ENCODE peak calls at places on chromosomes 7 and 10, in seven cellular contexts. N is CD8-positive, alpha-beta memory T cell; J is SJSA1; G is Caco-2; Z is sigmoid colon; M is ovary; I is iPS DF 6.9. W is an unnamed sample.

GRCh38 chr7:97732567-97733275 is 835 bp downstream of the TAC1 start:
- DNase-seq in G (no peak), I (peak), M (no peak), J (no peak), Z (no peak), N (no peak), W (no peak)

GRCh38 chr7:106812027-106812643 is 52.9 kb upstream of the PIK3CG start:
- DNase-seq in J (no peak), I (no peak), N (no peak), G (no peak), Z (no peak), M (no peak), W (no peak)

GRCh38 chr7:26181474-26182227 is 18.9 kb downstream of the HNRNPA2B1 start:
- DNase-seq in I (no peak), J (no peak), M (no peak), Z (no peak), G (no peak), N (no peak), W (no peak)

GRCh38 chr7:104328308-104328969 is at the start of gene LHFPL3:
- DNase-seq in J (no peak), I (no peak), M (no peak), N (no peak), G (no peak), Z (no peak), W (no peak)

GRCh38 chr7:43040461-43040860 is 72.0 kb upstream of the HECW1 start:
- DNase-seq in J (no peak), G (no peak), N (no peak), I (no peak), M (no peak), Z (no peak), W (no peak)

GRCh38 chr7:135800560-135800959 is 51.9 kb upstream of the FAM180A start:
- DNase-seq in I (peak), Z (no peak), N (no peak), M (no peak), J (no peak), G (no peak), W (no peak)

GRCh38 chr10:110782616-110783015 is 89.1 kb upstream of the PDCD4 start:
- DNase-seq in G (no peak), J (no peak), N (no peak), Z (no peak), I (no peak), M (no peak), W (no peak)

GRCh38 chr7:85167636-85168035 is 19.2 kb downstream of the SEMA3D start:
- DNase-seq in Z (no peak), J (no peak), N (no peak), G (no peak), I (no peak), M (no peak), W (no peak)

GRCh38 chr7:133675510-133676218 is 422.8 kb downstream of the EXOC4 start:
- DNase-seq in G (no peak), M (no peak), J (no peak), N (no peak), I (no peak), Z (no peak), W (no peak)

GRCh38 chr10:125694874-125695273 is 11.9 kb upstream of the TEX36 start:
- DNase-seq in M (no peak), Z (no peak), J (no peak), N (no peak), I (no peak), G (no peak), W (no peak)

GRCh38 chr7:3157541-3158287 is 114.0 kb upstream of the CARD11 start:
- DNase-seq in M (no peak), I (no peak), J (no peak), G (no peak), Z (peak), N (no peak), W (no peak)

GRCh38 chr7:152142976-152143665 is 117.6 kb downstream of the GALNT11 start:
- DNase-seq in I (no peak), Z (no peak), M (no peak), J (no peak), N (no peak), G (no peak), W (no peak)

GRCh38 chr7:75971961-75972763 is 22.2 kb downstream of the TMEM120A start:
- DNase-seq in Z (peak), M (no peak), J (no peak), I (no peak), N (no peak), G (peak), W (no peak)
- H3K4me3 ChIP-seq in Z (no peak), M (no peak), J (no peak), I (no peak), N (no peak), G (no peak), W (no peak)

GRCh38 chr10:101222683-101223273 is 6.5 kb downstream of the LBX1 start:
- DNase-seq in G (no peak), Z (no peak), N (no peak), J (no peak), I (no peak), M (no peak), W (no peak)
- H3K4me3 ChIP-seq in G (no peak), Z (peak), N (no peak), J (no peak), I (no peak), M (peak), W (peak)

GRCh38 chr7:73342645-73343044 is 14.7 kb downstream of the FKBP6 start:
- DNase-seq in I (no peak), M (peak), Z (no peak), N (no peak), G (peak), J (no peak), W (peak)
- H3K4me3 ChIP-seq in I (no peak), M (peak), Z (no peak), N (no peak), G (peak), J (no peak), W (no peak)

GRCh38 chr10:67385566-67385965 is 310.4 kb downstream of the CTNNA3 start:
- DNase-seq in I (no peak), M (no peak), J (no peak), Z (no peak), N (no peak), G (no peak), W (no peak)

GRCh38 chr10:67386260-67386659 is 309.7 kb downstream of the CTNNA3 start:
- DNase-seq in J (no peak), N (no peak), I (no peak), Z (no peak), G (no peak), M (no peak), W (no peak)

GRCh38 chr10:67385089-67385488 is 310.9 kb downstream of the CTNNA3 start:
- DNase-seq in M (no peak), G (no peak), Z (no peak), N (no peak), I (no peak), J (no peak), W (no peak)
- H3K4me3 ChIP-seq in M (no peak), G (no peak), Z (no peak), N (no peak), I (no peak), J (no peak), W (no peak)

DNA sequence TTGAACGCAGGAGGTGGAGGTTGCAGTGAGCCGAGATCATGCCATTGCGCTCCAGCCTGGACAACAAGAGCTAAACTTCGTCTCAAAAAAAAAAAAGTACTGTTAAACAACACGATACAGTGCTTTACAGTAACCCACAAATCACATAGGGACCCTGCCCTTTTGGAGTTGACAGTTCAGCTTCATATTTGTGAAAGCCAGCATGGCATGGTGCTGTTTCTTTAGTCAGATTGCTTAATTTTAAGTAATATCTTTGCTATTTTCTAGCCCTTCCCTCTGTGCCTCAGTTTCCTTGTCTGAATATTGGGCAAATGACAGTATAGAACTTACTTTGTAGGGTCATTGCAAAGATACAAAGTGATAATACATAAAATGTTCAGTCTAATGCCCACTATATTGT is 4.9 kb downstream of the CDC123 start:
- DNase-seq in Z (no peak), M (no peak), N (no peak), J (no peak), G (no peak), I (no peak), W (no peak)
- H3K4me3 ChIP-seq in Z (no peak), M (no peak), N (no peak), J (no peak), G (no peak), I (no peak), W (no peak)

GRCh38 chr10:15370212-15370740 is 813 bp downstream of the FAM171A1 start:
- DNase-seq in J (no peak), Z (peak), N (peak), G (peak), I (no peak), M (peak), W (peak)

GRCh38 chr10:15370741-15371701 is at the start of gene FAM171A1:
- DNase-seq in N (peak), I (no peak), G (peak), M (peak), Z (peak), J (peak), W (peak)

GRCh38 chr10:15369642-15370211 is 1.4 kb downstream of the FAM171A1 start:
- DNase-seq in Z (no peak), N (no peak), G (no peak), M (peak), J (no peak), I (no peak), W (peak)

GRCh38 chr10:15367296-15367830 is 3.7 kb downstream of the FAM171A1 start:
- DNase-seq in N (no peak), Z (no peak), J (no peak), I (no peak), G (no peak), M (no peak), W (no peak)

GRCh38 chr10:15368456-15368855 is 2.6 kb downstream of the FAM171A1 start:
- DNase-seq in G (no peak), J (no peak), I (no peak), N (no peak), M (no peak), Z (no peak), W (no peak)
- H3K4me3 ChIP-seq in G (no peak), J (no peak), I (no peak), N (no peak), M (no peak), Z (no peak), W (no peak)

GRCh38 chr7:29342761-29343160 is 148.2 kb downstream of the CHN2 start:
- DNase-seq in M (no peak), G (no peak), I (no peak), N (no peak), Z (no peak), J (no peak), W (no peak)
- H3K4me3 ChIP-seq in M (no peak), G (no peak), I (no peak), N (no peak), Z (no peak), J (no peak), W (no peak)

W was measured in body of pancreas.